ENCODE peak calls at places on chromosome 12, in six cellular contexts. J is psoas muscle, T is glutamatergic neuron, D is GF-D8, B is fibroblast of the aortic adventitia, V is astrocyte. A is an unnamed sample.

GRCh38 chr12:6563448-6564050 is 4.5 kb downstream of the NOP2 start:
- DNase-seq in J (peak), D (no peak), B (peak), T (peak), V (no peak), A (no peak)

GRCh38 chr12:28340261-28340660 is 150.0 kb downstream of the CCDC91 start:
- DNase-seq in T (no peak), V (peak), J (no peak), B (peak), D (no peak), A (no peak)

GRCh38 chr12:54141534-54142475 is 47.0 kb downstream of the SMUG1 start:
- DNase-seq in J (no peak), V (peak), T (no peak), B (peak), D (no peak), A (no peak)

GRCh38 chr12:121590476-121591143 is 9.8 kb upstream of the KDM2B start:
- DNase-seq in B (peak), J (no peak), V (peak), D (no peak), T (no peak), A (no peak)

GRCh38 chr12:25979059-25979458 is 20.6 kb downstream of the RASSF8 start:
- DNase-seq in T (no peak), D (no peak), B (peak), V (no peak), J (no peak), A (no peak)

GRCh38 chr12:114682101-114682919 is 1.7 kb downstream of the TBX3 start:
- DNase-seq in T (no peak), J (no peak), B (no peak), D (no peak), V (no peak), A (no peak)

GRCh38 chr12:65536876-65537661 is 258.6 kb downstream of the MSRB3 start:
- DNase-seq in B (peak), T (no peak), J (no peak), D (no peak), V (peak), A (no peak)

GRCh38 chr12:7099290-7099996 is 7.2 kb upstream of the C1R start:
- DNase-seq in B (no peak), J (no peak), T (no peak), D (no peak), V (no peak), A (no peak)

GRCh38 chr12:117003883-117004404 is 93.2 kb downstream of the FBXW8 start:
- DNase-seq in B (no peak), J (no peak), V (no peak), T (no peak), D (no peak), A (no peak)

GRCh38 chr12:107903377-107904061 is 129.0 kb downstream of the ASCL4 start:
- DNase-seq in B (no peak), T (peak), V (no peak), J (peak), D (no peak), A (peak)

GRCh38 chr12:89369166-89369565 is 16.9 kb upstream of the DUSP6 start:
- DNase-seq in V (peak), J (no peak), T (no peak), B (no peak), D (no peak), A (no peak)

GRCh38 chr12:95909871-95910270 is 32.5 kb downstream of the CCDC38 start:
- DNase-seq in B (no peak), T (no peak), V (no peak), J (no peak), D (no peak), A (no peak)

GRCh38 chr12:71162832-71163711 is 5.3 kb upstream of the TSPAN8 start:
- DNase-seq in B (no peak), D (no peak), T (no peak), J (no peak), V (no peak), A (no peak)

GRCh38 chr12:70842136-70842535 is 78.4 kb downstream of the PTPRR start:
- DNase-seq in B (no peak), D (no peak), V (no peak), J (no peak), T (no peak), A (no peak)

GRCh38 chr12:91574391-91574790 is 391.8 kb upstream of the DCN start:
- DNase-seq in T (no peak), B (peak), J (no peak), D (no peak), V (peak), A (no peak)

GRCh38 chr12:56486694-56487093 is 1.3 kb downstream of the GLS2 start:
- DNase-seq in J (no peak), T (no peak), B (no peak), D (no peak), V (no peak), A (peak)

GRCh38 chr12:110467847-110468211 is 228 bp downstream of the GPN3 start:
- DNase-seq in J (no peak), B (no peak), V (no peak), D (no peak), T (no peak), A (no peak)

GRCh38 chr12:122793685-122794106 is 19.3 kb downstream of the CCDC62 start:
- DNase-seq in D (no peak), B (peak), T (no peak), J (no peak), V (peak), A (peak)

GRCh38 chr12:109912790-109913189 is 12.7 kb downstream of the TCHP start:
- DNase-seq in J (no peak), D (no peak), T (no peak), B (no peak), V (no peak), A (no peak)

A was measured in SHP77.